ENCODE peak calls at places on chromosomes 11 and 22, in seven cellular contexts. One of them, this sample, is unnamed.

GRCh38 chr11:47216141-47216798 is 1.5 kb downstream of the DDB2 start:
- DNase-seq in upper lobe of right lung: no peak
- DNase-seq in posterior vena cava: no peak
- DNase-seq in HFFc6: peak
- DNase-seq in breast epithelium: no peak
- DNase-seq in stimulated activated CD4-positive, alpha-beta T cell treated with anti-CD3 and anti-CD28 coated beads, Interleukin-12 subunit alpha, Interleukin-12 subunit beta, amount 100 ng/mL, for 48 hours: peak
- DNase-seq in NCI-H1092: peak
- DNase-seq in this sample: peak

GRCh38 chr11:76944225-76944624 is 83.5 kb downstream of the ACER3 start:
- DNase-seq in posterior vena cava: no peak
- DNase-seq in breast epithelium: no peak
- DNase-seq in HFFc6: no peak
- DNase-seq in NCI-H1092: no peak
- DNase-seq in stimulated activated CD4-positive, alpha-beta T cell treated with anti-CD3 and anti-CD28 coated beads, Interleukin-12 subunit alpha, Interleukin-12 subunit beta, amount 100 ng/mL, for 48 hours: no peak
- DNase-seq in upper lobe of right lung: no peak
- DNase-seq in this sample: no peak

GRCh38 chr11:118200901-118201680 is 23.7 kb downstream of the JAML start:
- DNase-seq in breast epithelium: no peak
- DNase-seq in posterior vena cava: no peak
- DNase-seq in NCI-H1092: no peak
- DNase-seq in upper lobe of right lung: no peak
- DNase-seq in stimulated activated CD4-positive, alpha-beta T cell treated with anti-CD3 and anti-CD28 coated beads, Interleukin-12 subunit alpha, Interleukin-12 subunit beta, amount 100 ng/mL, for 48 hours: peak
- DNase-seq in HFFc6: no peak
- DNase-seq in this sample: no peak

GRCh38 chr11:69892237-69892985 is 73.2 kb upstream of the FGF3 start:
- DNase-seq in stimulated activated CD4-positive, alpha-beta T cell treated with anti-CD3 and anti-CD28 coated beads, Interleukin-12 subunit alpha, Interleukin-12 subunit beta, amount 100 ng/mL, for 48 hours: no peak
- DNase-seq in upper lobe of right lung: no peak
- DNase-seq in posterior vena cava: peak
- DNase-seq in NCI-H1092: no peak
- DNase-seq in breast epithelium: no peak
- DNase-seq in HFFc6: no peak
- DNase-seq in this sample: no peak

GRCh38 chr11:119584193-119585037 is 144.6 kb downstream of the NECTIN1 start:
- DNase-seq in posterior vena cava: peak
- DNase-seq in stimulated activated CD4-positive, alpha-beta T cell treated with anti-CD3 and anti-CD28 coated beads, Interleukin-12 subunit alpha, Interleukin-12 subunit beta, amount 100 ng/mL, for 48 hours: no peak
- DNase-seq in upper lobe of right lung: peak
- DNase-seq in NCI-H1092: peak
- DNase-seq in breast epithelium: no peak
- DNase-seq in HFFc6: no peak
- DNase-seq in this sample: peak

GRCh38 chr11:92122561-92122960 is 102.1 kb upstream of the FAT3 start:
- DNase-seq in HFFc6: no peak
- DNase-seq in posterior vena cava: no peak
- DNase-seq in upper lobe of right lung: no peak
- DNase-seq in stimulated activated CD4-positive, alpha-beta T cell treated with anti-CD3 and anti-CD28 coated beads, Interleukin-12 subunit alpha, Interleukin-12 subunit beta, amount 100 ng/mL, for 48 hours: no peak
- DNase-seq in NCI-H1092: no peak
- DNase-seq in breast epithelium: no peak
- DNase-seq in this sample: no peak

GRCh38 chr11:128624269-128625170 is 37.2 kb upstream of the ETS1 start:
- DNase-seq in NCI-H1092: no peak
- DNase-seq in posterior vena cava: no peak
- DNase-seq in upper lobe of right lung: no peak
- DNase-seq in HFFc6: no peak
- DNase-seq in breast epithelium: no peak
- DNase-seq in stimulated activated CD4-positive, alpha-beta T cell treated with anti-CD3 and anti-CD28 coated beads, Interleukin-12 subunit alpha, Interleukin-12 subunit beta, amount 100 ng/mL, for 48 hours: no peak
- DNase-seq in this sample: no peak

GRCh38 chr11:61602775-61603569 is 22.1 kb upstream of the SYT7 start:
- DNase-seq in posterior vena cava: peak
- DNase-seq in HFFc6: peak
- DNase-seq in NCI-H1092: no peak
- DNase-seq in upper lobe of right lung: peak
- DNase-seq in breast epithelium: no peak
- DNase-seq in stimulated activated CD4-positive, alpha-beta T cell treated with anti-CD3 and anti-CD28 coated beads, Interleukin-12 subunit alpha, Interleukin-12 subunit beta, amount 100 ng/mL, for 48 hours: no peak
- DNase-seq in this sample: peak

GRCh38 chr11:78791964-78792363 is 217.3 kb upstream of the NARS2 start:
- DNase-seq in stimulated activated CD4-positive, alpha-beta T cell treated with anti-CD3 and anti-CD28 coated beads, Interleukin-12 subunit alpha, Interleukin-12 subunit beta, amount 100 ng/mL, for 48 hours: no peak
- DNase-seq in HFFc6: no peak
- DNase-seq in upper lobe of right lung: no peak
- DNase-seq in posterior vena cava: no peak
- DNase-seq in NCI-H1092: no peak
- DNase-seq in breast epithelium: no peak
- DNase-seq in this sample: no peak

GRCh38 chr11:119374632-119375394 is 6.7 kb downstream of the USP2 start:
- DNase-seq in stimulated activated CD4-positive, alpha-beta T cell treated with anti-CD3 and anti-CD28 coated beads, Interleukin-12 subunit alpha, Interleukin-12 subunit beta, amount 100 ng/mL, for 48 hours: no peak
- DNase-seq in NCI-H1092: no peak
- DNase-seq in HFFc6: peak
- DNase-seq in upper lobe of right lung: peak
- DNase-seq in posterior vena cava: peak
- DNase-seq in breast epithelium: peak
- DNase-seq in this sample: no peak

GRCh38 chr22:20131593-20131855 is at the start of gene ZDHHC8:
- DNase-seq in NCI-H1092: no peak
- DNase-seq in posterior vena cava: no peak
- DNase-seq in stimulated activated CD4-positive, alpha-beta T cell treated with anti-CD3 and anti-CD28 coated beads, Interleukin-12 subunit alpha, Interleukin-12 subunit beta, amount 100 ng/mL, for 48 hours: no peak
- DNase-seq in HFFc6: no peak
- DNase-seq in upper lobe of right lung: peak
- DNase-seq in breast epithelium: no peak
- DNase-seq in this sample: no peak

GRCh38 chr11:72583616-72584292 is 90.5 kb downstream of the PDE2A start:
- DNase-seq in stimulated activated CD4-positive, alpha-beta T cell treated with anti-CD3 and anti-CD28 coated beads, Interleukin-12 subunit alpha, Interleukin-12 subunit beta, amount 100 ng/mL, for 48 hours: no peak
- DNase-seq in upper lobe of right lung: no peak
- DNase-seq in breast epithelium: no peak
- DNase-seq in posterior vena cava: peak
- DNase-seq in NCI-H1092: no peak
- DNase-seq in HFFc6: no peak
- DNase-seq in this sample: no peak

GRCh38 chr11:69509381-69509780 is 27.9 kb downstream of the LINC01488 start:
- DNase-seq in breast epithelium: no peak
- DNase-seq in NCI-H1092: no peak
- DNase-seq in stimulated activated CD4-positive, alpha-beta T cell treated with anti-CD3 and anti-CD28 coated beads, Interleukin-12 subunit alpha, Interleukin-12 subunit beta, amount 100 ng/mL, for 48 hours: no peak
- DNase-seq in upper lobe of right lung: peak
- DNase-seq in HFFc6: no peak
- DNase-seq in posterior vena cava: peak
- DNase-seq in this sample: no peak

GRCh38 chr22:26601726-26602125 is 11.8 kb upstream of the TPST2 start:
- DNase-seq in stimulated activated CD4-positive, alpha-beta T cell treated with anti-CD3 and anti-CD28 coated beads, Interleukin-12 subunit alpha, Interleukin-12 subunit beta, amount 100 ng/mL, for 48 hours: no peak
- DNase-seq in HFFc6: no peak
- DNase-seq in NCI-H1092: no peak
- DNase-seq in upper lobe of right lung: no peak
- DNase-seq in breast epithelium: no peak
- DNase-seq in posterior vena cava: no peak
- DNase-seq in this sample: no peak

GRCh38 chr11:9664276-9665171 is 647 bp downstream of the SWAP70 start:
- DNase-seq in stimulated activated CD4-positive, alpha-beta T cell treated with anti-CD3 and anti-CD28 coated beads, Interleukin-12 subunit alpha, Interleukin-12 subunit beta, amount 100 ng/mL, for 48 hours: no peak
- DNase-seq in NCI-H1092: no peak
- DNase-seq in HFFc6: peak
- DNase-seq in upper lobe of right lung: peak
- DNase-seq in breast epithelium: peak
- DNase-seq in posterior vena cava: peak
- DNase-seq in this sample: no peak

GRCh38 chr11:66854729-66855211 is 2.1 kb upstream of the LRFN4 start:
- DNase-seq in stimulated activated CD4-positive, alpha-beta T cell treated with anti-CD3 and anti-CD28 coated beads, Interleukin-12 subunit alpha, Interleukin-12 subunit beta, amount 100 ng/mL, for 48 hours: no peak
- DNase-seq in NCI-H1092: no peak
- DNase-seq in posterior vena cava: peak
- DNase-seq in upper lobe of right lung: peak
- DNase-seq in HFFc6: no peak
- DNase-seq in breast epithelium: no peak
- DNase-seq in this sample: no peak

GRCh38 chr11:3609416-3610265 is 32.2 kb downstream of the ART5 start:
- DNase-seq in upper lobe of right lung: no peak
- DNase-seq in NCI-H1092: no peak
- DNase-seq in breast epithelium: no peak
- DNase-seq in HFFc6: peak
- DNase-seq in posterior vena cava: no peak
- DNase-seq in stimulated activated CD4-positive, alpha-beta T cell treated with anti-CD3 and anti-CD28 coated beads, Interleukin-12 subunit alpha, Interleukin-12 subunit beta, amount 100 ng/mL, for 48 hours: peak
- DNase-seq in this sample: peak

GRCh38 chr11:79570104-79570503 is 129.3 kb upstream of the TENM4 start:
- DNase-seq in NCI-H1092: no peak
- DNase-seq in posterior vena cava: no peak
- DNase-seq in breast epithelium: no peak
- DNase-seq in stimulated activated CD4-positive, alpha-beta T cell treated with anti-CD3 and anti-CD28 coated beads, Interleukin-12 subunit alpha, Interleukin-12 subunit beta, amount 100 ng/mL, for 48 hours: no peak
- DNase-seq in HFFc6: no peak
- DNase-seq in upper lobe of right lung: no peak
- DNase-seq in this sample: no peak